ENCODE peak calls at places on chromosomes 16 and 17, in ten cellular contexts. D, Z, K, F, A, M, G, V, Y and P are unnamed samples.

GRCh38 chr16:85613609-85614337 is 651 bp downstream of the GSE1 start:
- DNase-seq in F (peak), K (no peak), D (peak), A (no peak), V (peak), Y (no peak), M (no peak), G (no peak), Z (peak), P (no peak)

GRCh38 chr17:46056800-46057304 is 57.8 kb downstream of the STH start:
- DNase-seq in D (no peak), G (no peak), K (no peak), M (peak), Z (no peak), F (no peak), A (no peak), Y (peak), V (peak), P (peak)

GRCh38 chr16:9316615-9317014 is 225.2 kb downstream of the HAPSTR1 start:
- DNase-seq in A (no peak), G (no peak), V (no peak), M (no peak), K (no peak), Y (no peak), Z (peak), D (peak), F (no peak), P (no peak)

GRCh38 chr17:67469208-67469980 is 92.3 kb downstream of the PITPNC1 start:
- DNase-seq in K (no peak), M (no peak), D (peak), G (no peak), A (no peak), Z (no peak), F (no peak), V (peak), Y (no peak), P (peak)

GRCh38 chr17:1055751-1056645 is 59.1 kb downstream of the TIMM22 start:
- DNase-seq in F (no peak), Z (peak), Y (peak), V (peak), G (no peak), M (peak), D (peak), A (no peak), K (no peak), P (peak)

GRCh38 chr17:6187836-6188235 is 117.7 kb downstream of the WSCD1 start:
- DNase-seq in G (peak), F (no peak), M (no peak), Y (peak), V (no peak), A (no peak), D (no peak), Z (no peak), K (no peak), P (no peak)

GRCh38 chr17:67150826-67151225 is 94.2 kb downstream of the HELZ start:
- DNase-seq in Y (no peak), F (no peak), Z (no peak), M (no peak), A (no peak), V (no peak), G (no peak), K (no peak), D (peak), P (no peak)

GRCh38 chr16:60329110-60329509 is 1595.0 kb upstream of the GOT2 start:
- DNase-seq in Y (no peak), M (no peak), D (no peak), A (no peak), V (no peak), F (no peak), K (no peak), Z (no peak), G (no peak), P (no peak)

GRCh38 chr17:50052241-50052788 is 3.6 kb upstream of the ITGA3 start:
- DNase-seq in V (no peak), F (no peak), M (no peak), Z (no peak), K (no peak), G (no peak), A (no peak), Y (no peak), D (no peak), P (no peak)

GRCh38 chr17:6608321-6608720 is 32.2 kb downstream of the KIAA0753 start:
- DNase-seq in K (no peak), Y (no peak), D (no peak), M (no peak), V (no peak), Z (no peak), G (peak), F (no peak), A (no peak), P (no peak)

GRCh38 chr17:15048381-15048780 is 216.7 kb downstream of the PMP22 start:
- DNase-seq in M (no peak), D (no peak), Y (no peak), V (no peak), K (no peak), Z (no peak), A (no peak), G (no peak), F (no peak), P (no peak)

GRCh38 chr17:12620200-12620720 is 45.4 kb upstream of the MYOCD start:
- DNase-seq in G (no peak), A (no peak), Z (no peak), D (no peak), M (no peak), Y (no peak), V (no peak), K (no peak), F (no peak), P (peak)

GRCh38 chr16:74667215-74667765 is 613 bp upstream of the RFWD3 start:
- DNase-seq in G (no peak), A (no peak), M (no peak), Z (peak), V (peak), F (no peak), D (peak), K (no peak), Y (peak), P (peak)

GRCh38 chr16:78292726-78293380 is 193.4 kb downstream of the WWOX start:
- DNase-seq in V (no peak), K (no peak), A (no peak), M (no peak), D (peak), G (no peak), Z (no peak), F (no peak), Y (no peak), P (no peak)

GRCh38 chr17:7475764-7476422 is 3.5 kb downstream of the ZBTB4 start:
- DNase-seq in M (no peak), A (no peak), F (no peak), V (no peak), Y (no peak), K (no peak), G (no peak), D (peak), Z (peak), P (no peak)

GRCh38 chr17:47220531-47220999 is 11.4 kb downstream of the MYL4 start:
- DNase-seq in D (no peak), G (no peak), M (no peak), F (no peak), Z (no peak), Y (no peak), V (no peak), A (no peak), K (no peak), P (no peak)

DNA sequence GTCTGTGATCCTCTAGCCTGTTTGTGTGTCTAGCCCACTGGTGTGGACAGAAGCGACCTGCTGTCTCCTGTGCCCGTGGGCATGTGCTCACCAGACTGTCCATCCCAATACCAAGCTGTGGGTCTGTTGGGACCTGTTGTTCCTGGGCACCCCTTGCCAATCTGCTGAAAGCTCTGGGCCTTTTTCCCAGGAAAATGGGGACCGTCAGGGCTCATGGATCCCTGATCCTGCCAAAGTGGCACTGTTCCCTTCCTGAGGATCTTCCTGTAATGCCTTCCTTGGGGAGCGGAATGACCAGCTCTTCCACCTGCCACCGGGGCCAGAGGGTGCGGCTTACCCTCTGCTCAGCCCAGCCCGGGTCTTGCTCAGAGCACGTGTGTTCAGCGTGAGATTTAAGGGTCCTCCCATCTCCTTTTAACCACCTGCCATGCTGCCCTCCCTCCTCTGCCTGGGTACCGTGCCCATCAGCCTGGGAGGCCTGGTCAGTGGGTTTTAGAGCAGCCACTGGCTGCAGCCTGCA is 59.3 kb downstream of the BAIAP2 start:
- DNase-seq in K (no peak), V (no peak), D (no peak), A (no peak), F (no peak), Y (no peak), G (no peak), M (no peak), Z (no peak), P (no peak)
- H3K4me3 ChIP-seq in K (peak), V (no peak), D (no peak), A (peak), F (no peak), Y (no peak), G (no peak), M (peak), Z (no peak), P (no peak)

DNA sequence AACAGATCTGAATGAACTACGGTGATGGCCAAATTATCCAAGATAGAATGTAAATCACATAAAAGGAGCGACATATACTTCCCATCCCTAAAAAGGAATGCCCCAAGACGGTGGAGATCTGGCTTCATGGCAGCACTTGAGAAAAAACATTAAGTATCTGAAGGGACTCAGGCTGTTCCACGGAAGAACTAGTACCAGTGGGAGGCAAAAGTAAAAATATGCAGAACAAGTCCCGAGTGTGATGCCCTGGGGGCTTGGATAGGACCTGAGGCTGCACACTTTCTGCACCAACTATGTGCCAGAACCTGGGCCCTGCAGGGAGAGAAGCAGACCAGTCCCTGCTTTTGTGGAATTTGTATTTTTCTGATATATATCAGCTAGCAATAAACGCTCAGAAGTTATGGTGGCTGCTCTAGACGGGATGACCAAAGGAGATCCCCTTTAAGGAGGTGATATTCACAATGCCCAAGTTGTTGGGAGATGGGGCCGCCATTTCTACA is 538 bp upstream of the CKLF start:
- DNase-seq in A (no peak), M (no peak), K (no peak), Y (no peak), G (no peak), V (no peak), D (no peak), Z (no peak), F (no peak), P (no peak)
- TF ChIP-seq CTCF in A (no peak), M (no peak), K (no peak), Y (no peak), G (no peak), V (no peak), D (no peak), Z (no peak), F (no peak), P (no peak)

DNA sequence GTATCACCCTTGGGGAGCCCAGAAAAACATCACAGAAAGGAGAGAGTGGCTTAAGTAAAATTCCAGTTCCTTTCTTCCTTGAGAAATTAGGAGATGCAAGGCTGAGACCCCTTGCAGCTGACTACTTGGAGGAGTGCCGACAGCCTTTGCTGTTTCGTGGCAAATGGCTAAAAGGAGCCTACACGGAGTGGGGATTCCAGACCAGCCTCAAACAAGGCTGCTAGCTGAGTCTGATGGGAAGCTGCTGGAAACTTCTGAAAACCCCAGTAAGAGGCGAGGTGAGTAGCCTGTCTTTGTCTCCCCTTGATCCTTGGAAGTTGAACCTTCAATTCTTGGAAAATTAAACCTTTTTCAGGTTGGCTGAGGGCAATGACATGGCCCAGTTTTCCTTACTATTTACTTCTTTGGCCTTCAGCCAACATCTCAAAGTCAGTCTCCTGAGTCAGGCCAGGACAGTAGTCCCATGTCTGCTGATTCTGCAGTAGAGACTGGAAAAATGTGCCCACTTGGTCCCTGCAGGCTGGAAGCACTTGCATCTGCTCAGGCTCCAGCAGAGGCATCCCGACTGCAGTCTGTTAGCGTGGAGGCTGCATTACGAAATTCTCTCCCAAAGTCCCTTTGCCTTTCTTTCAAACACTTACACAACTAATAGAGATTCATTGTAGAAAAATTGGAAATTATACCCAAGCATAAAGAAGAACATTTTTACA is 23.4 kb downstream of the SMIM36 start:
- DNase-seq in F (no peak), D (peak), K (no peak), V (no peak), Z (no peak), A (no peak), Y (no peak), G (no peak), M (no peak), P (peak)
- H3K4me3 ChIP-seq in F (no peak), D (no peak), K (no peak), V (no peak), Z (no peak), A (no peak), Y (no peak), G (no peak), M (no peak), P (no peak)

DNA sequence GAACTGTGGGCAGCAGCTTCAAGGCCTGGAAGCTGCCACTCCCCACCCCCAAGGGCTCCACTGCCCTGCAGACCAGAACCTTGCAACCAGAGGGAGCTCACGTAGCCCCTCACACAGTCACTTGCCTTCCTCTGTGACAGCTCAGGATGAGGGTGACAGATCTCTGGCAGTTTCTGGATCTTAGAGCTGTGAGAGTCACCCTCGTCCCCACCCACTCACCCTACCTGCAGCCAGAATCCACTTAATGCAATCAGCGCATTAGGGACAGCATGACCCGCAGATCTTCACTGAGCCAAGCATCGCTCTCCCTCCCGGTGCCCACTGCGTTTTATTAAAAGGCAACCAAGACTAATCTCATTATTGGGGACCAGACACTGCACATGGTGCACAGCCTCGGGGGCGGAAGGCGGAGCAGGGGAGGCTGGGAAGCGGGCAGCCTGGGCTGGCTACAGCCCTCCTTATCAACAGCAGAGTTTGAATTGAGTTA is 3.5 kb downstream of the CYB561 start:
- DNase-seq in V (no peak), A (no peak), M (no peak), Z (no peak), Y (no peak), D (no peak), F (no peak), K (no peak), G (no peak), P (no peak)
- TF ChIP-seq CTCF in V (no peak), A (no peak), M (peak), Z (peak), Y (no peak), D (no peak), F (no peak), K (no peak), G (peak), P (peak)